ENCODE peak calls at places on chromosomes 5 and 9, in five cellular contexts. One of them, this sample, is unnamed.

GRCh38 chr5:151221574-151221973 is 2.3 kb downstream of the CCDC69 start:
- DNase-seq in transverse colon: no peak
- DNase-seq in NB4: no peak
- DNase-seq in lung: no peak
- DNase-seq in cardiac muscle cell: no peak
- DNase-seq in this sample: no peak

GRCh38 chr9:37925786-37926736 is 22.1 kb upstream of the SLC25A51 start:
- DNase-seq in transverse colon: no peak
- DNase-seq in NB4: peak; percentile 49
- DNase-seq in lung: no peak
- DNase-seq in cardiac muscle cell: no peak
- DNase-seq in this sample: no peak

GRCh38 chr5:146910239-146910638 is 31.7 kb upstream of the PPP2R2B start:
- DNase-seq in transverse colon: no peak
- DNase-seq in NB4: no peak
- DNase-seq in lung: no peak
- DNase-seq in cardiac muscle cell: no peak
- DNase-seq in this sample: no peak

GRCh38 chr5:164010900-164011299 is 505.5 kb downstream of the MAT2B start:
- DNase-seq in transverse colon: no peak
- DNase-seq in NB4: no peak
- DNase-seq in lung: no peak
- DNase-seq in cardiac muscle cell: no peak
- DNase-seq in this sample: no peak

GRCh38 chr9:95458666-95459065 is 58.1 kb downstream of the PTCH1 start:
- DNase-seq in transverse colon: no peak
- DNase-seq in NB4: no peak
- DNase-seq in lung: no peak
- DNase-seq in cardiac muscle cell: no peak
- DNase-seq in this sample: peak; percentile 3

GRCh38 chr5:80255752-80256479 is at the start of gene SERINC5:
- DNase-seq in transverse colon: peak; percentile 89
- DNase-seq in NB4: peak; percentile 89
- DNase-seq in lung: peak; percentile 80
- DNase-seq in cardiac muscle cell: peak; percentile 82
- DNase-seq in this sample: peak; percentile 79

GRCh38 chr9:110224583-110224982 is 16.6 kb upstream of the C9orf152 start:
- DNase-seq in transverse colon: no peak
- DNase-seq in NB4: no peak
- DNase-seq in lung: no peak
- DNase-seq in cardiac muscle cell: no peak
- DNase-seq in this sample: no peak

GRCh38 chr5:78647411-78647818 is 1.2 kb downstream of the LHFPL2 start:
- DNase-seq in transverse colon: peak; percentile 59
- DNase-seq in NB4: peak; percentile 41
- DNase-seq in lung: no peak
- DNase-seq in cardiac muscle cell: peak; percentile 48
- DNase-seq in this sample: peak; percentile 62

GRCh38 chr9:131839281-131840084 is 99.6 kb upstream of the RAPGEF1 start:
- DNase-seq in transverse colon: peak; percentile 22
- DNase-seq in NB4: peak; percentile 59
- DNase-seq in lung: no peak
- DNase-seq in cardiac muscle cell: no peak
- DNase-seq in this sample: peak; percentile 50

GRCh38 chr9:136658849-136659535 is 3.7 kb upstream of the EGFL7 start:
- DNase-seq in transverse colon: no peak
- DNase-seq in NB4: peak; percentile 40
- DNase-seq in lung: no peak
- DNase-seq in cardiac muscle cell: no peak
- DNase-seq in this sample: no peak

GRCh38 chr5:10578292-10578663 is 14.4 kb downstream of the ANKRD33B start:
- DNase-seq in transverse colon: no peak
- DNase-seq in NB4: no peak
- DNase-seq in lung: no peak
- DNase-seq in cardiac muscle cell: no peak
- DNase-seq in this sample: no peak

GRCh38 chr5:458547-459353 is 15.8 kb downstream of the EXOC3 start:
- DNase-seq in transverse colon: peak; percentile 5
- DNase-seq in NB4: no peak
- DNase-seq in lung: no peak
- DNase-seq in cardiac muscle cell: no peak
- DNase-seq in this sample: peak; percentile 45

GRCh38 chr5:180090769-180091546 is 19.4 kb upstream of the RNF130 start:
- DNase-seq in transverse colon: peak; percentile 41
- DNase-seq in NB4: peak; percentile 72
- DNase-seq in lung: no peak
- DNase-seq in cardiac muscle cell: peak; percentile 52
- DNase-seq in this sample: peak; percentile 45

GRCh38 chr5:175032741-175033151 is 308.4 kb downstream of the MSX2 start:
- DNase-seq in transverse colon: no peak
- DNase-seq in NB4: no peak
- DNase-seq in lung: no peak
- DNase-seq in cardiac muscle cell: no peak
- DNase-seq in this sample: no peak

GRCh38 chr9:6996061-6996854 is 238.5 kb downstream of the KDM4C start:
- DNase-seq in transverse colon: no peak
- DNase-seq in NB4: no peak
- DNase-seq in lung: no peak
- DNase-seq in cardiac muscle cell: no peak
- DNase-seq in this sample: no peak

DNA sequence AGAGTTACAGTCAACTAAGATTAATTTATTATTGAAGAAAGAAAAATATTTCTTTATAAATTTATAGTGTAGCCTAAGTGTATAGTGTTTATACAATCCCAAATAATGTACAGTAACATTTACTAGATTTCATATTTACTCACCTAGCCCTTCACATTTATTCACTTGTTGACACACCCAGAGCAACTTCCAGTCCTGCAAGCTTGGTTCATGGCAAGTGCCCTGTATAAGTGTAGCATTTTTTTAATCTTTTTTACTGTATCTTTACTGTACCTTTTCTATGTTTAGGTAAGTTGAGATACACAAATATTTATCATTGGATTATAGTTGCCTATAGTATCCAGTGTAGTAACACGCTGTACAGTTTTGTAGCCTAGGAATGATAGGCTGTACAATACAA is 119.9 kb downstream of the SPATA31D1 start:
- DNase-seq in transverse colon: no peak
- DNase-seq in NB4: no peak
- DNase-seq in lung: no peak
- DNase-seq in cardiac muscle cell: no peak
- DNase-seq in this sample: no peak
- H3K4me3 ChIP-seq in transverse colon: no peak overlapping the region
- H3K4me3 ChIP-seq in NB4: no peak overlapping the region
- H3K4me3 ChIP-seq in lung: no peak overlapping the region
- H3K4me3 ChIP-seq in cardiac muscle cell: no peak overlapping the region
- H3K4me3 ChIP-seq in this sample: no peak overlapping the region

GRCh38 chr5:141369994-141370848 is at the start of gene PCDHGB3:
- DNase-seq in transverse colon: peak; percentile 21
- DNase-seq in NB4: peak; percentile 77
- DNase-seq in lung: no peak
- DNase-seq in cardiac muscle cell: no peak
- DNase-seq in this sample: peak; percentile 77
- TF ChIP-seq CTCF in transverse colon: no peak
- TF ChIP-seq CTCF in NB4: peak; percentile 57
- TF ChIP-seq CTCF in lung: no peak
- TF ChIP-seq CTCF in cardiac muscle cell: peak; percentile 42
- TF ChIP-seq CTCF in this sample: peak; percentile 55

GRCh38 chr5:75048457-75048953 is 3.9 kb downstream of the GCNT4 start:
- DNase-seq in transverse colon: no peak
- DNase-seq in NB4: no peak
- DNase-seq in lung: no peak
- DNase-seq in cardiac muscle cell: no peak
- DNase-seq in this sample: no peak

GRCh38 chr5:75051217-75051751 is 1.1 kb downstream of the GCNT4 start:
- DNase-seq in transverse colon: peak; percentile 74
- DNase-seq in NB4: no peak
- DNase-seq in lung: no peak
- DNase-seq in cardiac muscle cell: no peak
- DNase-seq in this sample: no peak

GRCh38 chr5:75047356-75047755 is 5.0 kb downstream of the GCNT4 start:
- DNase-seq in transverse colon: no peak
- DNase-seq in NB4: no peak
- DNase-seq in lung: no peak
- DNase-seq in cardiac muscle cell: no peak
- DNase-seq in this sample: no peak

GRCh38 chr5:75050415-75050814 is 1.9 kb downstream of the GCNT4 start:
- DNase-seq in transverse colon: no peak
- DNase-seq in NB4: peak; percentile 16
- DNase-seq in lung: no peak
- DNase-seq in cardiac muscle cell: peak; percentile 42
- DNase-seq in this sample: peak; percentile 38

GRCh38 chr5:75049581-75050274 is 2.6 kb downstream of the GCNT4 start:
- DNase-seq in transverse colon: peak; percentile 77
- DNase-seq in NB4: peak; percentile 62
- DNase-seq in lung: peak; percentile 66
- DNase-seq in cardiac muscle cell: peak; percentile 55
- DNase-seq in this sample: peak; percentile 74
- H3K4me3 ChIP-seq in transverse colon: no peak overlapping the region
- H3K4me3 ChIP-seq in NB4: no peak overlapping the region
- H3K4me3 ChIP-seq in lung: no peak overlapping the region
- H3K4me3 ChIP-seq in cardiac muscle cell: no peak overlapping the region
- H3K4me3 ChIP-seq in this sample: no peak overlapping the region

GRCh38 chr9:123102380-123103113 is 69.1 kb downstream of the GPR21 start:
- DNase-seq in transverse colon: no peak
- DNase-seq in NB4: no peak
- DNase-seq in lung: no peak
- DNase-seq in cardiac muscle cell: no peak
- DNase-seq in this sample: no peak
- TF ChIP-seq CTCF in transverse colon: no peak
- TF ChIP-seq CTCF in NB4: no peak
- TF ChIP-seq CTCF in lung: no peak
- TF ChIP-seq CTCF in cardiac muscle cell: peak; percentile 19
- TF ChIP-seq CTCF in this sample: peak; percentile 19

DNA sequence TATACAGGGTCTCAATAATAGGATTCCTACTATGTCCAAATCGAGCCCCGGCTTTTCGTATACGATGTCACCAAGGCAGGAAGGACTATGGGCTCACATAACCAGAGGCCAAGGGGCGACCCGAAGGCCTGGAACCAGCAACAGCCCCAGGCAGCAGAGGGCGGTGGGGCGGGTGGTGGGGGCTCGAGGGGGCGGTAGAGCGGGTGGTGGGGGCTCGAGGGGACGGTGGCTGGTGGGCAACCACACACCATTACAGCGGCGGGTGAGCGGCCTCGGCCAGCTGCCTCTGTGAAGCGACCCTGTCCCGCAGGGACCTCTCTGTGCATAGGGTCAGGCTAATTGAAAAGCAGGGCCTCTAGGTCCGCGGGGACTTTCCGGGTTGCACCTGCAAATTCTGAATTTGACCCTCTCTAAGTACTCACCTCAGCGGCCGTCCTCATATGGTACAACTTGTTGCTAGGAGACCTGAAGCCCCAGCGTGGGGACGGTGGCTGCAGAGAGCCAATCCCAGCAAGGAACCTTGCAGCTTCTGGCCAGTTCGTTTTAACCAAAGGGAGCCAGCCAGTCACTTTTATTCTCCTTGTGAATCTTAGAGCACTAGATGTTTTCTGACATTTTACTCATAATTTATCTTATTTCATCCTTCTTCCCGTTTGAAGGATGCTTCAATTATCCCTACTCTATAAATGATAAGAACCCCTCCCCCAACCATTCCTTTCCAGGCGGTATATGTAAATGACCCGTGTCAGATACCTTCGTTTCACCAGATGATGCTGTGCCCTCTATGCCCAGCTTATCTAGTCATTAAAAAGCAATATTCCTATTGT is at the start of gene NME5:
- DNase-seq in transverse colon: peak; percentile 63
- DNase-seq in NB4: peak; percentile 49
- DNase-seq in lung: peak; percentile 76
- DNase-seq in cardiac muscle cell: peak; percentile 85
- DNase-seq in this sample: peak; percentile 69
- H3K4me3 ChIP-seq in transverse colon: peak within 1 kb of the TSS; percentile 18
- H3K4me3 ChIP-seq in NB4: peak within 1 kb of the TSS; percentile 44
- H3K4me3 ChIP-seq in lung: peak within 1 kb of the TSS; percentile 54
- H3K4me3 ChIP-seq in cardiac muscle cell: peak within 1 kb of the TSS; percentile 51
- H3K4me3 ChIP-seq in this sample: peak within 1 kb of the TSS; percentile 58

GRCh38 chr5:58458851-58459275 is 1.0 kb downstream of the PLK2 start:
- DNase-seq in transverse colon: no peak
- DNase-seq in NB4: no peak
- DNase-seq in lung: no peak
- DNase-seq in cardiac muscle cell: no peak
- DNase-seq in this sample: peak; percentile 56
- TF ChIP-seq CTCF in transverse colon: no peak
- TF ChIP-seq CTCF in NB4: no peak
- TF ChIP-seq CTCF in lung: no peak
- TF ChIP-seq CTCF in cardiac muscle cell: no peak
- TF ChIP-seq CTCF in this sample: no peak

GRCh38 chr5:43045236-43045635 is 5.1 kb upstream of the ANXA2R start:
- DNase-seq in transverse colon: no peak
- DNase-seq in NB4: no peak
- DNase-seq in lung: no peak
- DNase-seq in cardiac muscle cell: no peak
- DNase-seq in this sample: no peak

GRCh38 chr5:43051668-43052067 is 11.5 kb upstream of the ANXA2R start:
- DNase-seq in transverse colon: no peak
- DNase-seq in NB4: no peak
- DNase-seq in lung: no peak
- DNase-seq in cardiac muscle cell: no peak
- DNase-seq in this sample: no peak

GRCh38 chr5:43049216-43049615 is 9.1 kb upstream of the ANXA2R start:
- DNase-seq in transverse colon: no peak
- DNase-seq in NB4: no peak
- DNase-seq in lung: no peak
- DNase-seq in cardiac muscle cell: no peak
- DNase-seq in this sample: no peak

GRCh38 chr5:43046474-43046873 is 6.4 kb upstream of the ANXA2R start:
- DNase-seq in transverse colon: no peak
- DNase-seq in NB4: no peak
- DNase-seq in lung: no peak
- DNase-seq in cardiac muscle cell: no peak
- DNase-seq in this sample: no peak

DNA sequence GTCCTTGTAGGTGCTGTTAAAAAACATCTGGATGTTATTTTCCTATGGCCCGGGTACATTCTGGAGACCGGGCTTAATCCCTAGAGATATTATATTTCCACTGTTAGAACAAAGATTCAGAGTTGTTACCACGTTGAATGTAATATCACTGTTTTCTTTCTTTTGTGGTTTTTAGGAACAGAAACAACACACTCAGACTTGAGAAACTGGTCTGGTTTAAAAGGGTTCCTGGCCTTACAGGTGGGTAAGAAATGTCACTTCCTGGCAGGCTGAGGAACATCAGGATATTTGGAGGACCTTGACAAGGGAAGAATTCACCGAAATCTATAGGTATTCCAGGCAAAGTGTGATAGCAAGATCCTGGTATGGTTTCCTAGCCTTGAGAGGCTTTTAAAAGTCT is 10.3 kb upstream of the ANXA2R start:
- DNase-seq in transverse colon: no peak
- DNase-seq in NB4: no peak
- DNase-seq in lung: no peak
- DNase-seq in cardiac muscle cell: no peak
- DNase-seq in this sample: no peak
- H3K4me3 ChIP-seq in transverse colon: no peak overlapping the region
- H3K4me3 ChIP-seq in NB4: no peak overlapping the region
- H3K4me3 ChIP-seq in lung: no peak overlapping the region
- H3K4me3 ChIP-seq in cardiac muscle cell: no peak overlapping the region
- H3K4me3 ChIP-seq in this sample: no peak overlapping the region

GRCh38 chr5:99068944-99069650 is 140.3 kb upstream of the CHD1 start:
- DNase-seq in transverse colon: no peak
- DNase-seq in NB4: no peak
- DNase-seq in lung: no peak
- DNase-seq in cardiac muscle cell: no peak
- DNase-seq in this sample: no peak
- TF ChIP-seq CTCF in transverse colon: no peak
- TF ChIP-seq CTCF in NB4: no peak
- TF ChIP-seq CTCF in lung: no peak
- TF ChIP-seq CTCF in cardiac muscle cell: no peak
- TF ChIP-seq CTCF in this sample: no peak